ENCODE peak calls at places on chromosomes 7 and 10, in ten cellular contexts. L, M, V, I, K, Y, T, A, U and C are unnamed samples.

GRCh38 chr10:59536151-59536550 is 173.5 kb downstream of the SLC16A9 start:
- DNase-seq in L (no peak), M (no peak), V (peak), I (peak), K (no peak), Y (no peak), T (no peak), A (no peak), U (peak), C (no peak)

GRCh38 chr10:118944959-118945622 is 84.4 kb upstream of the NANOS1 start:
- DNase-seq in L (no peak), M (no peak), V (no peak), I (no peak), K (peak), Y (no peak), T (no peak), A (no peak), U (no peak), C (no peak)

GRCh38 chr7:137681657-137682562 is 164.9 kb downstream of the DGKI start:
- DNase-seq in L (no peak), M (no peak), V (peak), I (peak), K (no peak), Y (peak), T (no peak), A (no peak), U (peak), C (no peak)

GRCh38 chr10:77603529-77603927 is 34.1 kb downstream of the KCNMA1 start:
- DNase-seq in L (peak), M (no peak), V (no peak), I (no peak), K (peak), Y (no peak), T (no peak), A (no peak), U (peak), C (peak)

GRCh38 chr10:23540401-23540800 is 101.5 kb downstream of the OTUD1 start:
- DNase-seq in L (no peak), M (no peak), V (no peak), I (peak), K (no peak), Y (no peak), T (no peak), A (no peak), U (no peak), C (no peak)

GRCh38 chr7:34298492-34298891 is 359.5 kb upstream of the NPSR1 start:
- DNase-seq in L (no peak), M (no peak), V (peak), I (no peak), K (no peak), Y (no peak), T (no peak), A (no peak), U (no peak), C (no peak)

GRCh38 chr7:130367088-130367755 is 13.1 kb upstream of the CPA1 start:
- DNase-seq in L (no peak), M (no peak), V (no peak), I (no peak), K (no peak), Y (no peak), T (no peak), A (peak), U (no peak), C (no peak)

GRCh38 chr10:131697461-131698128 is 203.2 kb upstream of the PPP2R2D start:
- DNase-seq in L (no peak), M (no peak), V (no peak), I (no peak), K (no peak), Y (no peak), T (no peak), A (peak), U (no peak), C (peak)

GRCh38 chr7:66255533-66256100 is 50.5 kb downstream of the TPST1 start:
- DNase-seq in L (no peak), M (no peak), V (peak), I (peak), K (no peak), Y (no peak), T (no peak), A (no peak), U (peak), C (no peak)

GRCh38 chr10:30819306-30820190 is 190.0 kb upstream of the LYZL2 start:
- DNase-seq in L (no peak), M (no peak), V (peak), I (peak), K (no peak), Y (no peak), T (no peak), A (peak), U (peak), C (no peak)

GRCh38 chr10:59433720-59434428 is 71.5 kb upstream of the FAM13C start:
- DNase-seq in L (no peak), M (no peak), V (peak), I (peak), K (no peak), Y (no peak), T (no peak), A (no peak), U (no peak), C (no peak)

GRCh38 chr7:17139081-17139480 is 159.4 kb upstream of the AHR start:
- DNase-seq in L (no peak), M (no peak), V (no peak), I (no peak), K (no peak), Y (no peak), T (no peak), A (no peak), U (no peak), C (no peak)

GRCh38 chr7:28808786-28809533 is 149.2 kb downstream of the TRIL start:
- DNase-seq in L (peak), M (peak), V (peak), I (peak), K (peak), Y (no peak), T (no peak), A (peak), U (peak), C (peak)

GRCh38 chr10:123891147-123892011 is at the start of gene CPXM2:
- DNase-seq in L (no peak), M (no peak), V (no peak), I (no peak), K (peak), Y (no peak), T (no peak), A (no peak), U (no peak), C (peak)

GRCh38 chr10:5943536-5943935 is 33.8 kb downstream of the IL15RA start:
- DNase-seq in L (peak), M (peak), V (peak), I (peak), K (peak), Y (no peak), T (peak), A (no peak), U (peak), C (peak)

GRCh38 chr10:104277785-104278184 is 8.8 kb downstream of the GSTO2 start:
- DNase-seq in L (no peak), M (no peak), V (no peak), I (no peak), K (no peak), Y (no peak), T (no peak), A (no peak), U (no peak), C (peak)

GRCh38 chr7:69603937-69604494 is 5.7 kb downstream of the AUTS2 start:
- DNase-seq in L (no peak), M (no peak), V (no peak), I (no peak), K (no peak), Y (no peak), T (no peak), A (no peak), U (no peak), C (no peak)

GRCh38 chr10:71342850-71343773 is 24.1 kb downstream of the SLC29A3 start:
- DNase-seq in L (no peak), M (no peak), V (no peak), I (peak), K (no peak), Y (no peak), T (no peak), A (no peak), U (peak), C (peak)

GRCh38 chr7:39754326-39755120 is 131.2 kb downstream of the RALA start:
- DNase-seq in L (peak), M (no peak), V (peak), I (peak), K (peak), Y (peak), T (no peak), A (no peak), U (peak), C (no peak)

DNA sequence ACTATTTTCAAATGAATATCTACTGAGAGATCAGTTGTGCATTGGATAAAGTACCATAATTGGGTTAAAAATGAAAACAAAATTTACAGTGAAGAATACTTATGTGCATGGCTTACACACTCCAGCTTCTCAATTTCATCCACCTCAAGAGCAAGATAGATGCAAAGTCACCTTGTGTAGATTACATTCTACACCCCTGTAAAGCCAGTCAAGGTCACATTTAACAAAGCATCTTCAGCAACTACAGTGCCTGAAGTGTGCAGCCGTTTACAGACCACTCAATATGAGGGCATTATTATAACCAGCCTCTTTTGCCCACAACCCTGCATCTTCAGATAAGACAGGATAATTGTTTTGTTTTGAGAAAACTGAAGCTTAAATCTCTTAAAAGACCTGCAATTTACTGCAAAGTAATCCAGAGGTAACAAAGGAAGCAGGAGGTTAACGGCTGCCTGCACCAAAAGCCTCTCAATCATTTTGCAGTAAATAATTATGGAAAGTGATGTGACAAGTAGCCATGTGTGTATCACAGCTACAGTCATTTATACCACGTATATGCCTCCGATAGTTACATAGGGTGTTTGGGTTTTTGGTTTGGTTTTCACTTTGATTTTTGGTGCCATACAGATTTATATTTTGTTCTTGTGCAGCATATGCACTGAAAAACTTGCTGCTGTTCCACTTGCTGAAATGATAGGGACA is 4.9 kb downstream of the PURB start:
- DNase-seq in L (no peak), M (no peak), V (no peak), I (no peak), K (no peak), Y (no peak), T (no peak), A (no peak), U (no peak), C (no peak)
- H3K4me3 ChIP-seq in L (peak), M (peak), V (peak), I (peak), K (peak), Y (no peak), T (peak), A (peak), U (peak), C (no peak)

GRCh38 chr7:99393363-99394187 is 14.8 kb downstream of the PDAP1 start:
- DNase-seq in L (no peak), M (peak), V (no peak), I (no peak), K (peak), Y (no peak), T (peak), A (no peak), U (no peak), C (no peak)

GRCh38 chr7:99392659-99393362 is 15.6 kb downstream of the PDAP1 start:
- DNase-seq in L (peak), M (peak), V (peak), I (peak), K (peak), Y (no peak), T (peak), A (peak), U (no peak), C (peak)

GRCh38 chr7:99392046-99392445 is 16.4 kb downstream of the PDAP1 start:
- DNase-seq in L (no peak), M (no peak), V (no peak), I (no peak), K (no peak), Y (no peak), T (no peak), A (no peak), U (no peak), C (peak)

GRCh38 chr7:99395616-99396327 is 12.6 kb downstream of the PDAP1 start:
- DNase-seq in L (no peak), M (peak), V (no peak), I (no peak), K (peak), Y (no peak), T (no peak), A (no peak), U (no peak), C (no peak)

GRCh38 chr7:99394188-99394502 is 14.3 kb downstream of the PDAP1 start:
- DNase-seq in L (no peak), M (peak), V (no peak), I (no peak), K (no peak), Y (no peak), T (no peak), A (no peak), U (no peak), C (no peak)
- H3K4me3 ChIP-seq in L (no peak), M (no peak), V (no peak), I (no peak), K (no peak), Y (no peak), T (no peak), A (no peak), U (no peak), C (no peak)

GRCh38 chr7:952548-953441 is 1.7 kb downstream of the ADAP1 start:
- DNase-seq in L (peak), M (peak), V (no peak), I (no peak), K (no peak), Y (no peak), T (peak), A (no peak), U (no peak), C (no peak)
- H3K4me3 ChIP-seq in L (peak), M (peak), V (no peak), I (peak), K (peak), Y (no peak), T (peak), A (peak), U (no peak), C (no peak)

DNA sequence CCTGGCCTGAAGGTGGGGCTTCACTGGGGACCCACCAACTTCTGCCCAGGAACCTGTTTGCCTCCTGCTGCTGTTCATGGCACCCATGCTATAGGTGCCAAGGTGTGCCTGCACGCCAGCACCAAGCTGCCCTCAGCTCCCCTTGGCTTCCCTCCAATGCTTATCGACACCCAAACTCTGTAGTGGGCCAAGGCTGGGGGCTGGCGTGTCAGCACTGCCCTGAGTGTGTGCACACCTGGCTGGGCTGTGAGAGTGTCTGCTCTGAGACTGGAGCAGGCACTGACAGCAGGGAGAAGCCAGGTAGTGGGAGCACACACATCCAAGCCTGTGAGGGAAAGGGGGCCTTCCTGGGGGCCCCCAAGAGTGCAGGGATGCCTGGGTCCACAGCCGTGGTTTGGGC is 43.1 kb upstream of the TUBB8 start:
- DNase-seq in L (no peak), M (no peak), V (no peak), I (no peak), K (no peak), Y (no peak), T (no peak), A (no peak), U (no peak), C (no peak)
- H3K4me3 ChIP-seq in L (no peak), M (no peak), V (no peak), I (no peak), K (no peak), Y (no peak), T (no peak), A (no peak), U (no peak), C (no peak)

GRCh38 chr10:132993271-132994260 is 51.2 kb upstream of the CFAP46 start:
- DNase-seq in L (no peak), M (peak), V (no peak), I (no peak), K (no peak), Y (no peak), T (peak), A (peak), U (no peak), C (no peak)

GRCh38 chr10:132995909-132996602 is 53.7 kb upstream of the CFAP46 start:
- DNase-seq in L (no peak), M (no peak), V (no peak), I (no peak), K (no peak), Y (no peak), T (no peak), A (no peak), U (no peak), C (no peak)

GRCh38 chr10:132992433-132993215 is 50.3 kb upstream of the CFAP46 start:
- DNase-seq in L (peak), M (peak), V (no peak), I (no peak), K (no peak), Y (no peak), T (peak), A (peak), U (no peak), C (no peak)

GRCh38 chr10:132994811-132995210 is 52.4 kb upstream of the CFAP46 start:
- DNase-seq in L (no peak), M (peak), V (no peak), I (no peak), K (no peak), Y (no peak), T (no peak), A (no peak), U (no peak), C (no peak)

DNA sequence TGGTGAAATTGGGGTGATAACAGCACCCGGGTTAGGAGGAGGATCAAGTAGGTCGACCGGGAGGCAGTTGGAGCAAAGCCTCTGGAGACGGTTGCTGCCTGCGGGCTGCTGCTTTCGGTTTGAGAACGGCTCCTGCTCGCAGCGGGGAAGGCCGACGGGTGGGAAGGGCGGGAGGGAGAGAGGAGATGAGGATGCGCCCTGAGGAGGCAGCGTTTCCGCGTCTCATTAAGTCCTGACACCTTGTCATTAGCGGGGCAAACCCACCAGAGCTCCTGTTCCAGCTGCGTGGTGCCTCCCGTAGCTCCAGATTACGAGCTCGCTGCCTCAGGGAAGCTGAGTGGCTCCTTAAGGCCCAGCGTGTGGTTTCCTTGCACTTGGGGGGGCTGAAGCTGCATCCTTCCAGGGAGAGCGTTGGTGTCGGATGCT is 52.0 kb upstream of the CFAP46 start:
- DNase-seq in L (peak), M (peak), V (no peak), I (peak), K (no peak), Y (no peak), T (no peak), A (no peak), U (peak), C (peak)
- H3K4me3 ChIP-seq in L (peak), M (peak), V (no peak), I (no peak), K (no peak), Y (peak), T (peak), A (peak), U (peak), C (no peak)

GRCh38 chr10:16752099-16752498 is 65.1 kb downstream of the RSU1 start:
- DNase-seq in L (no peak), M (no peak), V (no peak), I (no peak), K (no peak), Y (no peak), T (no peak), A (no peak), U (no peak), C (no peak)
- H3K4me3 ChIP-seq in L (no peak), M (no peak), V (no peak), I (no peak), K (no peak), Y (no peak), T (no peak), A (no peak), U (no peak), C (no peak)

DNA sequence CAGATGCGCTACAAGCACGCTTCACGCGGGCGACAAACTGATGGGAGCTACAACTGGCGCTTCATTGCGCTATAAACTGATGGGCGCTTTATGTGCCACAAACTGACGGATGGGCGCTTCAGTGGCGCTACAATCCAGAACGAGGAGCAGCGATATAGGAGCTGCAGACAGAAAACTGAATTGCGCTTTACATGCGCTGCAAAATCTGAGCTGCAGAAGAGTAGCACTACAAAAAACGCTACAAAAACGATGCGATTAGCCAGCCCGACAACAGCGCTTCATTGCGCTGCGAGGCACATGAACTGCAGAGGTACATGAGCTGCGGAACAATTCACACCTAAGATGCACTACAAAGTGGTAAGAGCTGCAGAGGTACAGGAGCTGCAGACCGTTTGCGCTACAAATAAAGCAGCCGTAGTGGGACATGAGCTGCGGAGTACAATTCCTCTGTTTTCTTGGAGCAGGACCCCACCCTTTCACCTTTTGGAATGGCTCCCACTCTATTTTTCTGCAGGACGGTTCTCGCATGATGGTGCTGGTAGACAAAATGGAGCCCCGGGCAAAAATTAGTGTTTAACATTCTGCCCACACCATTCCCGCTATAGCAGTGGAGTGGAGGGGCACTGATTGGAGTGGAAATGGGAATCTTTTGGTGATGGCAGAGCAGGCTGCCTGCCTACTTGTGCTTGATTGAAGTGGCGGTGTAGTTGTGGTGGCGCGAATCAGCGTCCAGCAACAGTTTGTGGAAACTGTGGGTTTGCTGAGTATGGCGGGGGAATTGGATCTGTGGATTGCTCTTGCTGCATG is 1.2 kb upstream of the SGCE start:
- DNase-seq in L (no peak), M (no peak), V (peak), I (peak), K (peak), Y (peak), T (no peak), A (peak), U (peak), C (peak)
- H3K4me3 ChIP-seq in L (peak), M (peak), V (peak), I (peak), K (peak), Y (peak), T (peak), A (peak), U (peak), C (no peak)

GRCh38 chr10:66928000-66928770 is 2.3 kb downstream of the LRRTM3 start:
- DNase-seq in L (no peak), M (peak), V (peak), I (peak), K (peak), Y (no peak), T (no peak), A (no peak), U (peak), C (peak)
- H3K4me3 ChIP-seq in L (no peak), M (peak), V (peak), I (peak), K (peak), Y (no peak), T (peak), A (no peak), U (no peak), C (no peak)